ENCODE peak calls at places on chromosomes 12 and 14, in four cellular contexts. C, D, K and B are unnamed samples.

GRCh38 chr14:60254176-60254575 is 5.2 kb downstream of the PPM1A start:
- DNase-seq in K (peak; percentile 43), D (no peak), C (no peak), B (no peak)

GRCh38 chr12:92384571-92384970 is 238.9 kb upstream of the BTG1 start:
- DNase-seq in D (no peak), K (no peak), C (no peak), B (no peak)

GRCh38 chr14:21136024-21136423 is 19.8 kb downstream of the OR5AU1 start:
- DNase-seq in K (no peak), C (no peak), D (peak; percentile 27), B (no peak)

GRCh38 chr14:63986789-63987533 is 134.2 kb downstream of the SYNE2 start:
- DNase-seq in C (no peak), D (peak; percentile 72), K (no peak), B (no peak)

GRCh38 chr14:98819867-98820206 is 452.2 kb downstream of the BCL11B start:
- DNase-seq in D (no peak), K (no peak), C (no peak), B (no peak)

GRCh38 chr12:89414851-89415250 is 62.5 kb upstream of the DUSP6 start:
- DNase-seq in K (no peak), C (no peak), D (no peak), B (no peak)

GRCh38 chr12:71755146-71755892 is 656 bp downstream of the RAB21 start:
- DNase-seq in C (peak; percentile 7), D (peak; percentile 21), K (peak; percentile 54), B (no peak)

GRCh38 chr14:72812292-72812851 is 81.5 kb downstream of the DPF3 start:
- DNase-seq in C (no peak), K (no peak), D (no peak), B (no peak)

GRCh38 chr12:122958198-122958888 is 7.9 kb downstream of the ABCB9 start:
- DNase-seq in D (no peak), C (no peak), K (no peak), B (no peak)

GRCh38 chr12:56896082-56896481 is 38.1 kb downstream of the SDR9C7 start:
- DNase-seq in D (no peak), C (no peak), K (no peak), B (no peak)

GRCh38 chr14:38238881-38239280 is 17.0 kb downstream of the CLEC14A start:
- DNase-seq in C (no peak), K (no peak), D (no peak), B (no peak)

GRCh38 chr12:124314207-124314606 is 19.3 kb downstream of the RFLNA start:
- DNase-seq in D (no peak), K (no peak), C (no peak), B (no peak)

GRCh38 chr14:52313903-52314481 is at the start of gene PTGER2:
- DNase-seq in D (peak; percentile 90), K (peak; percentile 74), C (peak; percentile 48), B (peak; percentile 95)